ENCODE peak calls at places on chromosomes 7 and 10, in eight cellular contexts. G is CD8-positive, alpha-beta T cell; V is cardiac fibroblast; I is activated naive CD4-positive, alpha-beta T cell treated with anti-CD3 and anti-CD28 coated beads, Interleukin-2, amount 10 ng/mL, durations not matched to agents 7 days and 5 days; U is WTC11; D is mucosa of gallbladder; N is stimulated activated naive CD4-positive, alpha-beta T cell treated with Interleukin-2 at 50 U/mL for 16 hours; C is NCI-H1436. L is an unnamed sample.

GRCh38 chr7:64618785-64619456 is 47.0 kb upstream of the ZNF107 start:
- DNase-seq in G (no peak), V (peak), I (no peak), U (no peak), D (peak), N (no peak), C (peak), L (peak)

GRCh38 chr7:5139998-5140397 is 50.0 kb upstream of the WIPI2 start:
- DNase-seq in G (no peak), V (peak), I (peak), U (peak), D (no peak), N (no peak), C (peak), L (no peak)

GRCh38 chr10:69703766-69704191 is 73.7 kb downstream of the FAM241B start:
- DNase-seq in G (no peak), V (peak), I (no peak), U (no peak), D (no peak), N (no peak), C (no peak), L (no peak)

GRCh38 chr10:5964736-5965135 is 12.6 kb downstream of the IL15RA start:
- DNase-seq in G (no peak), V (no peak), I (no peak), U (no peak), D (no peak), N (no peak), C (no peak), L (no peak)

GRCh38 chr10:77405771-77406241 is 231.8 kb downstream of the KCNMA1 start:
- DNase-seq in G (no peak), V (peak), I (no peak), U (peak), D (peak), N (no peak), C (peak), L (no peak)

GRCh38 chr7:25314729-25315267 is 86.5 kb upstream of the NPVF start:
- DNase-seq in G (no peak), V (no peak), I (no peak), U (no peak), D (peak), N (no peak), C (no peak), L (no peak)

GRCh38 chr7:157910446-157910845 is 573.6 kb downstream of the DNAJB6 start:
- DNase-seq in G (no peak), V (no peak), I (no peak), U (no peak), D (no peak), N (no peak), C (no peak), L (no peak)

GRCh38 chr10:126432507-126432906 is 44.2 kb upstream of the ADAM12 start:
- DNase-seq in G (no peak), V (no peak), I (no peak), U (no peak), D (no peak), N (no peak), C (no peak), L (no peak)

GRCh38 chr7:30831227-30831626 is 60.0 kb downstream of the MINDY4 start:
- DNase-seq in G (no peak), V (no peak), I (no peak), U (no peak), D (no peak), N (no peak), C (no peak), L (no peak)

GRCh38 chr7:71439316-71439715 is 307.4 kb downstream of the GALNT17 start:
- DNase-seq in G (no peak), V (no peak), I (no peak), U (no peak), D (no peak), N (no peak), C (no peak), L (no peak)

GRCh38 chr7:133434246-133434865 is 181.5 kb downstream of the EXOC4 start:
- DNase-seq in G (no peak), V (peak), I (no peak), U (no peak), D (no peak), N (no peak), C (no peak), L (peak)

GRCh38 chr10:97320480-97321031 is 1.5 kb downstream of the FRAT1 start:
- DNase-seq in G (peak), V (no peak), I (peak), U (peak), D (no peak), N (peak), C (no peak), L (peak)

L was measured in CD4-positive, alpha-beta memory T cell.